ENCODE peak calls at places on chromosomes 4 and X, in five cellular contexts. H, O, M, U and W are unnamed samples.

GRCh38 chr4:109410776-109411175 is 22.8 kb upstream of the SEC24B start:
- DNase-seq in M (no peak), H (no peak), O (no peak), U (no peak), W (no peak)

GRCh38 chrX:68822641-68823410 is 6.0 kb upstream of the EFNB1 start:
- DNase-seq in U (peak; percentile 18), H (peak; percentile 20), O (no peak), M (peak; percentile 79), W (no peak)

GRCh38 chrX:40644175-40644574 is 3.2 kb downstream of the CXorf38 start:
- DNase-seq in M (no peak), O (no peak), H (peak; percentile 24), U (no peak), W (no peak)

GRCh38 chr4:112515278-112516075 is 503 bp downstream of the NEUROG2 start:
- DNase-seq in M (no peak), O (no peak), H (peak; percentile 41), U (peak; percentile 47), W (peak; percentile 2)

GRCh38 chrX:154458116-154458953 is at the start of gene PLXNA3:
- DNase-seq in M (peak; percentile 36), U (peak; percentile 8), O (peak; percentile 44), H (peak; percentile 21), W (no peak)

GRCh38 chr4:26144526-26145167 is 176.2 kb upstream of the RBPJ start:
- DNase-seq in M (peak; percentile 20), U (no peak), O (peak; percentile 5), H (no peak), W (no peak)

GRCh38 chrX:47483310-47484268 is 567 bp upstream of the ZNF41 start:
- DNase-seq in H (peak; percentile 28), O (peak; percentile 18), M (peak; percentile 51), U (peak; percentile 10), W (no peak)

GRCh38 chr4:88418411-88418810 is 38.5 kb upstream of the HERC5 start:
- DNase-seq in M (no peak), H (no peak), U (no peak), O (no peak), W (peak; percentile 14)

GRCh38 chr4:33649015-33649414 is 2595.3 kb downstream of the ARAP2 start:
- DNase-seq in U (no peak), M (peak; percentile 26), O (no peak), H (peak; percentile 22), W (no peak)

GRCh38 chrX:72054776-72055495 is 76.8 kb downstream of the RTL5 start:
- DNase-seq in H (no peak), O (no peak), M (no peak), U (no peak), W (no peak)

GRCh38 chr4:6944311-6945051 is 34.9 kb downstream of the TBC1D14 start:
- DNase-seq in O (no peak), U (no peak), M (peak; percentile 65), H (peak; percentile 34), W (no peak)

GRCh38 chrX:136086521-136086920 is 60.8 kb upstream of the FHL1 start:
- DNase-seq in M (no peak), U (no peak), H (no peak), O (no peak), W (no peak)

GRCh38 chr4:12902735-12903134 is 581.4 kb downstream of the RAB28 start:
- DNase-seq in O (no peak), H (no peak), M (no peak), U (no peak), W (no peak)

GRCh38 chrX:12026481-12026880 is 111.8 kb upstream of the FRMPD4 start:
- DNase-seq in U (no peak), M (no peak), O (no peak), H (no peak), W (no peak)

GRCh38 chrX:143615851-143616250 is 20.1 kb downstream of the SLITRK4 start:
- DNase-seq in M (no peak), U (no peak), H (no peak), O (no peak), W (no peak)

GRCh38 chr4:175431635-175432034 is 380.4 kb downstream of the GPM6A start:
- DNase-seq in O (no peak), M (no peak), U (no peak), H (no peak), W (no peak)

GRCh38 chr4:177220376-177220775 is 89.3 kb upstream of the NEIL3 start:
- DNase-seq in O (peak; percentile 4), H (no peak), M (no peak), U (no peak), W (peak; percentile 1)

GRCh38 chr4:174275101-174275500 is 8.4 kb downstream of the FBXO8 start:
- DNase-seq in O (no peak), H (no peak), U (no peak), M (no peak), W (no peak)

GRCh38 chr4:154009795-154010194 is 220.9 kb upstream of the SFRP2 start:
- DNase-seq in O (no peak), H (no peak), M (no peak), U (no peak), W (no peak)

GRCh38 chr4:174154455-174154854 is 129.0 kb downstream of the FBXO8 start:
- DNase-seq in U (no peak), O (peak; percentile 56), H (peak; percentile 69), M (peak; percentile 1), W (no peak)